ENCODE peak calls at places on chromosome 19, in seven cellular contexts. S is upper lobe of left lung, N is K562, E is tibial nerve, M is suprapubic skin, L is HepG2, P is ovary. K is an unnamed sample.

GRCh38 chr19:2491130-2491801 is 15.3 kb downstream of the GADD45B start:
- DNase-seq in S (peak), N (no peak), E (no peak), M (peak), L (no peak), P (no peak), K (no peak)

GRCh38 chr19:21463449-21464105 is 41.8 kb upstream of the ZNF429 start:
- DNase-seq in S (peak), N (peak), E (no peak), M (no peak), L (no peak), P (peak), K (no peak)

GRCh38 chr19:44637390-44637764 is 6.3 kb upstream of the PVR start:
- DNase-seq in S (no peak), N (no peak), E (no peak), M (no peak), L (no peak), P (no peak), K (no peak)

GRCh38 chr19:39408392-39409206 is 2.0 kb downstream of the ZFP36 start:
- DNase-seq in S (no peak), N (no peak), E (no peak), M (no peak), L (no peak), P (peak), K (peak)

GRCh38 chr19:35248310-35249145 is at the start of gene LSR:
- DNase-seq in S (peak), N (peak), E (no peak), M (no peak), L (peak), P (no peak), K (no peak)

GRCh38 chr19:5563941-5564612 is 3.7 kb downstream of the TINCR start:
- DNase-seq in S (no peak), N (peak), E (no peak), M (no peak), L (no peak), P (no peak), K (no peak)

GRCh38 chr19:30450945-30451344 is 78.8 kb downstream of the ZNF536 start:
- DNase-seq in S (no peak), N (no peak), E (no peak), M (no peak), L (no peak), P (no peak), K (no peak)

GRCh38 chr19:53879145-53880037 is 2.6 kb upstream of the PRKCG start:
- DNase-seq in S (peak), N (peak), E (peak), M (peak), L (peak), P (peak), K (peak)

GRCh38 chr19:13208131-13208963 is 58.1 kb downstream of the IER2 start:
- DNase-seq in S (no peak), N (no peak), E (peak), M (peak), L (no peak), P (peak), K (peak)

GRCh38 chr19:51507209-51507608 is 5.6 kb upstream of the SIGLEC12 start:
- DNase-seq in S (no peak), N (peak), E (no peak), M (no peak), L (no peak), P (no peak), K (no peak)

GRCh38 chr19:29860492-29860891 is 48.7 kb downstream of the CCNE1 start:
- DNase-seq in S (no peak), N (peak), E (no peak), M (no peak), L (no peak), P (no peak), K (no peak)

GRCh38 chr19:17830567-17831418 is 9.5 kb upstream of the INSL3 start:
- DNase-seq in S (peak), N (peak), E (peak), M (peak), L (no peak), P (peak), K (peak)

GRCh38 chr19:2983351-2984195 is 6.2 kb downstream of the TLE6 start:
- DNase-seq in S (peak), N (no peak), E (peak), M (peak), L (no peak), P (peak), K (peak)

GRCh38 chr19:44692379-44692721 is 6.6 kb upstream of the CEACAM16 start:
- DNase-seq in S (no peak), N (no peak), E (no peak), M (no peak), L (no peak), P (no peak), K (no peak)

GRCh38 chr19:35458821-35459391 is 10.8 kb downstream of the FFAR2 start:
- DNase-seq in S (peak), N (no peak), E (no peak), M (no peak), L (peak), P (no peak), K (no peak)

GRCh38 chr19:35388277-35389054 is 17.6 kb downstream of the GPR42 start:
- DNase-seq in S (no peak), N (peak), E (no peak), M (no peak), L (peak), P (no peak), K (no peak)

GRCh38 chr19:55178781-55179569 is 1.1 kb downstream of the SYT5 start:
- DNase-seq in S (peak), N (peak), E (no peak), M (no peak), L (peak), P (peak), K (no peak)
- TF ChIP-seq EP300 in S (no peak), N (peak), E (no peak), M (no peak), L (no peak), P (no peak), K (no peak)

DNA sequence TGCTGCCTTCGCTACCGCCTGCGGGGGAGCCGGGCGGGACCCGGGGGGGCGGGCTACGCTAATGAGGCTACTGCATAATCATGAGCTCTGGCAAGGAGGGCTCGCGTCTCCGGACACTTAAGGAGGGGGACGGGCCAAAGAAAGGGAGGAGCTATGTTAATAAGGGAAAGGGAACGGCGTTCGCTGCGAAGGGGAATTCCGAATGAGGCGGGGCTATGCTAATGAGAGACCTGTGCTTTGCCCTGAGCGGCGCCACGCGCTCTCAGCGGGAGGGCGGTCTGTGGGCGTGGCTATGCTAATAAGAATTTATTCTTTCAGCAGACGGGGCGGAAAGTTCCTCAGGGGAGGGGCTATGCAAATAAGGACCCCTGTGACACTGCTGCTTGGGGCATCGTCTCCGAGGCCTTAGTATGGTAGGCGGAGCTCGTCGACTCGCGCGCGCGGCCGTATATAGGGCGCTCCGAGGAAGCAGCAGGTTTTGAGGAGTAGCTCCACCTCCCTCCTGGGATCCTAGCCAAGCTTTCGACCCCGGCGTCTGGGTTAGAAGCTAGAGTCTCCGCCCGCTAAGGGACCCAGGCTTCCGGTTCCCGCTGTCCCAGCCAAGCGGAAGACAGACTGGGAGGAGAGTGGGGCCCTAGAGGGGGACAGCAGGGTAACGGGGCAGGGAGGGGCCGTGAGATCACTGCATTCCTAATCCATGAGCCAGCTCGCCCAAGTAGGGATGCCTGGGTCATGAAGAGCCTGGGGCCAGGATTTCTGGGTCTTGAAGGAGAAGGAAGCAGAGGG is at the start of gene RRAS:
- DNase-seq in S (peak), N (peak), E (peak), M (peak), L (peak), P (peak), K (peak)
- TF ChIP-seq EP300 in S (no peak), N (peak), E (peak), M (peak), L (peak), P (peak), K (peak)

GRCh38 chr19:11092181-11092538 is 2.9 kb downstream of the LDLR start:
- DNase-seq in S (no peak), N (no peak), E (no peak), M (no peak), L (peak), P (no peak), K (no peak)

GRCh38 chr19:11090264-11091032 is 1.2 kb downstream of the LDLR start:
- DNase-seq in S (peak), N (peak), E (peak), M (peak), L (peak), P (peak), K (peak)

GRCh38 chr19:11089254-11090013 is at the start of gene LDLR:
- DNase-seq in S (peak), N (peak), E (peak), M (peak), L (peak), P (peak), K (peak)

GRCh38 chr19:11088508-11089253 is 582 bp upstream of the LDLR start:
- DNase-seq in S (no peak), N (peak), E (peak), M (peak), L (peak), P (peak), K (peak)

GRCh38 chr19:11091343-11092153 is 2.3 kb downstream of the LDLR start:
- DNase-seq in S (peak), N (peak), E (peak), M (peak), L (peak), P (peak), K (peak)
- TF ChIP-seq EP300 in S (no peak), N (peak), E (no peak), M (peak), L (no peak), P (peak), K (no peak)

GRCh38 chr19:920051-920857 is 3.1 kb downstream of the KISS1R start:
- DNase-seq in S (no peak), N (no peak), E (no peak), M (no peak), L (no peak), P (no peak), K (no peak)

GRCh38 chr19:918152-918437 is 962 bp downstream of the KISS1R start:
- DNase-seq in S (no peak), N (no peak), E (no peak), M (no peak), L (no peak), P (no peak), K (no peak)

GRCh38 chr19:919157-920050 is 2.3 kb downstream of the KISS1R start:
- DNase-seq in S (no peak), N (no peak), E (no peak), M (no peak), L (no peak), P (no peak), K (no peak)

GRCh38 chr19:917323-918151 is at the start of gene KISS1R:
- DNase-seq in S (peak), N (peak), E (no peak), M (no peak), L (peak), P (no peak), K (no peak)

GRCh38 chr19:918481-919156 is 1.5 kb downstream of the KISS1R start:
- DNase-seq in S (no peak), N (no peak), E (no peak), M (no peak), L (no peak), P (no peak), K (no peak)
- TF ChIP-seq EP300 in S (no peak), N (no peak), E (no peak), M (no peak), L (no peak), P (no peak), K (no peak)

K was measured in sigmoid colon.